ENCODE peak calls at places on chromosomes 7 and 10, in nine cellular contexts. P, T, W, Y, D, K, A, O and I are unnamed samples.

GRCh38 chr10:129728905-129729540 is 235.1 kb downstream of the EBF3 start:
- DNase-seq in Y (no peak), T (no peak), W (no peak), P (no peak), O (no peak), K (no peak), A (no peak), D (no peak), I (no peak)

GRCh38 chr7:6197801-6198551 is 74.4 kb downstream of the CYTH3 start:
- DNase-seq in P (no peak), Y (no peak), T (no peak), A (no peak), K (no peak), W (no peak), O (no peak), D (no peak), I (no peak)

GRCh38 chr10:19956633-19957032 is 140.4 kb downstream of the PLXDC2 start:
- DNase-seq in K (no peak), D (no peak), A (no peak), W (no peak), O (no peak), P (no peak), T (no peak), Y (no peak), I (no peak)

GRCh38 chr10:123995461-123996131 is 97.8 kb downstream of the CHST15 start:
- DNase-seq in Y (peak), W (peak), K (peak), P (peak), A (peak), O (peak), D (peak), T (peak), I (peak)

GRCh38 chr7:70156052-70156451 is 557.8 kb downstream of the AUTS2 start:
- DNase-seq in D (no peak), Y (no peak), O (no peak), A (no peak), T (no peak), W (no peak), P (no peak), K (no peak), I (no peak)

GRCh38 chr10:23341004-23341403 is 3.6 kb downstream of the C10orf67 start:
- DNase-seq in K (no peak), P (no peak), O (no peak), D (no peak), A (peak), W (no peak), Y (no peak), T (no peak), I (no peak)

GRCh38 chr10:5587151-5588079 is 62.7 kb downstream of the CALML3 start:
- DNase-seq in K (no peak), A (no peak), Y (peak), T (no peak), D (peak), P (peak), O (no peak), W (no peak), I (no peak)

GRCh38 chr7:91911121-91911520 is 29.5 kb upstream of the AKAP9 start:
- DNase-seq in P (no peak), A (no peak), Y (no peak), D (no peak), K (no peak), T (no peak), W (no peak), O (no peak), I (no peak)

GRCh38 chr10:133356953-133357292 is 896 bp downstream of the FUOM start:
- DNase-seq in Y (no peak), O (no peak), A (no peak), W (no peak), K (no peak), D (no peak), P (no peak), T (no peak), I (no peak)

GRCh38 chr10:16828114-16828568 is 10.9 kb upstream of the RSU1 start:
- DNase-seq in O (no peak), T (peak), D (no peak), A (peak), K (peak), W (peak), P (no peak), Y (no peak), I (peak)

GRCh38 chr10:75922435-75922834 is 491.0 kb downstream of the LRMDA start:
- DNase-seq in Y (no peak), O (no peak), K (no peak), T (no peak), P (no peak), A (peak), W (no peak), D (no peak), I (no peak)

GRCh38 chr10:78742730-78743615 is 325.8 kb upstream of the ZMIZ1 start:
- DNase-seq in W (no peak), O (peak), K (no peak), T (no peak), A (no peak), D (no peak), P (peak), Y (no peak), I (no peak)

GRCh38 chr10:18216482-18216881 is 76.3 kb downstream of the CACNB2 start:
- DNase-seq in P (no peak), O (no peak), W (no peak), A (peak), D (no peak), Y (no peak), K (peak), T (no peak), I (peak)

GRCh38 chr7:28178537-28178936 is 2.1 kb downstream of the JAZF1 start:
- DNase-seq in P (no peak), W (no peak), O (no peak), K (no peak), A (no peak), T (no peak), D (no peak), Y (no peak), I (peak)

GRCh38 chr10:88110355-88110754 is 246.9 kb downstream of the PTEN start:
- DNase-seq in W (no peak), D (no peak), Y (no peak), K (peak), P (no peak), A (peak), O (no peak), T (no peak), I (peak)

GRCh38 chr7:130867581-130868136 is 133.7 kb upstream of the KLF14 start:
- DNase-seq in K (no peak), W (no peak), P (no peak), A (no peak), T (no peak), O (no peak), D (no peak), Y (no peak), I (no peak)

GRCh38 chr7:141563956-141564623 is 12.9 kb downstream of the AGK start:
- DNase-seq in Y (no peak), O (peak), W (no peak), P (no peak), K (no peak), T (peak), A (no peak), D (no peak), I (peak)

GRCh38 chr10:89280501-89280900 is 21.3 kb upstream of the IFIT2 start:
- DNase-seq in W (no peak), K (no peak), O (no peak), P (no peak), A (no peak), T (no peak), Y (no peak), D (no peak), I (no peak)

GRCh38 chr7:127207806-127208205 is 44.9 kb downstream of the GRM8 start:
- DNase-seq in T (no peak), K (no peak), D (no peak), O (no peak), W (no peak), A (no peak), Y (no peak), P (no peak), I (no peak)

DNA sequence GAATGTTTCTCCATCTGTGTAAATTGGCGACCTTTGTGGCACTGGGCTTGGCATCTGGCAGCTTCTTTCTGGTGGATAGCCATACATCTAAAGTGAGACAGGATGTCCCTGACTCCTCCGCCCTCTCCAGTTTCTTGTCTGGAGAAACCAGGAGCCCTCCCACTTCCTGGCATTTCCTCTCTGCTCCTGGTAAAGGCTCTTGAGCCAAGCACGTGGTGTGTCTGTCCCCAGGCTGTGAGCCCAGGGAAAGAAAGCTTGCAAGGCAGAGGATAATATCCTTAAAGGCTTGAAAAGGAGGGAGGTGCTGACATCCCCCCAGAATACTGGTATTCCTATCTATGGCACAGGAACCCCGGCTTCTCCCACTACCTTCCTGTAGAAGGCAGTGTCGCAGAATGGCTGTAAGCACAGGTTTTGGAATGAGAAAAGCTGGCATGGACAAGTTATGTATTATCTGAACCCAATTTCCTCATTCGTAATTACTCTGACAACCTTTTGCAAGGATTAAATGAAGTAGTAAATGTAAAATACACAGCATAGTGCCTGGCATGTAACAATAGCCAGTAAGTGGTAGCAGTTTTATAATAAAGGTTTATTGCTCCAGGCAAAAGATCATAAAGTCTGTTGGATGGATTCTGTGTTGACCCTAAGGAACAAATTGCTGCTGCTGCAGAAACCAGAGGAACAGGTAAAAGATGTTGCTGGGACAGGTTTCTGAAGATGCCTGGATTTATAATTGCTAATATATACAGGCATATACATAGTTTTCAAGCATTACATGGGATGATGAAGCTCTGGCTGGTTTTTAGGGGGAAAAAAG is 11.8 kb upstream of the ACSL5 start:
- DNase-seq in K (peak), A (peak), D (peak), Y (peak), O (no peak), P (no peak), W (no peak), T (no peak), I (no peak)
- TF ChIP-seq CTCF in K (no peak), A (no peak), D (no peak), Y (no peak), O (no peak), P (peak), W (no peak), T (no peak), I (no peak)

DNA sequence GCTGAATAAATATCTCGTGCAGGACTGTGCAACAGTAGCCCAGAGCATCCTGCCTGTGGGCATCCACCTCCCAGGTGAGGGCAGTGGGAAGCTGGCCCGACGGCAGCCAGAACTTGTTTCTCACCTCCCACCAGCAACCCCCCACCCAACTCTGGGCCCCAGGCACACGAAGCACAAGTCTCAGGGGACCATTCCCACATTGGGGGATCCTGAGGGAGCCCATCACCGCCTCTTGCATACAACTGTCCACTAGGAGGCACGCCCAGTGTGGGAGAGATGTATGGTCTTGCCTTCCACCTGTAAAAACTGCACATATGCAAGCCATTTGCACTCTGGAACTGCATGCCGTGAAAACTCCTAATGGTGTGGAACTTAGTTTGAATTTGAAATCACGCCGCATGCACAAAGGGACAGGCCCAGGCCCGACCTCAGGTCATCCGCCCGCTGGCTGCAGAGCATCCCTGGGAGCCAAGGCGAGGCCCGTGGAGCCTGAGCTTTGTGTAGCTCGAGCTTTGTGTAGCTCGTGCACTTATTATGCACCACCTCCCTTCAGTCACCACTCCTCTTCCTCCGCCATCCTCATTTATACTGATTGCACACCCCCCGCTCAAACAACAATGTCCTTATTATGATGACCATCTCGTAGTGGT is 147.9 kb downstream of the ADCY1 start:
- DNase-seq in O (no peak), K (no peak), Y (no peak), A (no peak), T (no peak), D (no peak), P (peak), W (no peak), I (no peak)
- TF ChIP-seq CTCF in O (no peak), K (no peak), Y (no peak), A (no peak), T (no peak), D (no peak), P (peak), W (no peak), I (no peak)

GRCh38 chr7:82740246-82740848 is 296.8 kb upstream of the CACNA2D1 start:
- DNase-seq in D (no peak), T (peak), W (no peak), P (no peak), Y (no peak), O (no peak), A (peak), K (peak), I (peak)
- TF ChIP-seq CTCF in D (peak), T (peak), W (peak), P (peak), Y (peak), O (no peak), A (peak), K (peak), I (peak)

GRCh38 chr7:44158873-44159631 is 17.9 kb upstream of the MYL7 start:
- DNase-seq in P (no peak), A (no peak), Y (no peak), T (no peak), D (no peak), K (no peak), W (no peak), O (no peak), I (no peak)

GRCh38 chr7:44156453-44157010 is 15.4 kb upstream of the MYL7 start:
- DNase-seq in A (no peak), K (no peak), Y (no peak), W (no peak), D (no peak), T (no peak), O (no peak), P (no peak), I (no peak)

GRCh38 chr7:44155191-44156185 is 14.4 kb upstream of the MYL7 start:
- DNase-seq in Y (no peak), K (no peak), O (no peak), D (no peak), T (no peak), P (no peak), A (no peak), W (no peak), I (no peak)

GRCh38 chr7:44158060-44158872 is 17.1 kb upstream of the MYL7 start:
- DNase-seq in Y (no peak), D (no peak), K (no peak), A (no peak), T (no peak), W (no peak), O (no peak), P (no peak), I (no peak)

GRCh38 chr7:44157116-44158059 is 16.3 kb upstream of the MYL7 start:
- DNase-seq in P (no peak), D (no peak), O (no peak), A (no peak), T (no peak), W (no peak), K (no peak), Y (no peak), I (no peak)
- TF ChIP-seq CTCF in P (no peak), D (no peak), O (no peak), A (no peak), T (no peak), W (no peak), K (no peak), Y (no peak), I (no peak)

DNA sequence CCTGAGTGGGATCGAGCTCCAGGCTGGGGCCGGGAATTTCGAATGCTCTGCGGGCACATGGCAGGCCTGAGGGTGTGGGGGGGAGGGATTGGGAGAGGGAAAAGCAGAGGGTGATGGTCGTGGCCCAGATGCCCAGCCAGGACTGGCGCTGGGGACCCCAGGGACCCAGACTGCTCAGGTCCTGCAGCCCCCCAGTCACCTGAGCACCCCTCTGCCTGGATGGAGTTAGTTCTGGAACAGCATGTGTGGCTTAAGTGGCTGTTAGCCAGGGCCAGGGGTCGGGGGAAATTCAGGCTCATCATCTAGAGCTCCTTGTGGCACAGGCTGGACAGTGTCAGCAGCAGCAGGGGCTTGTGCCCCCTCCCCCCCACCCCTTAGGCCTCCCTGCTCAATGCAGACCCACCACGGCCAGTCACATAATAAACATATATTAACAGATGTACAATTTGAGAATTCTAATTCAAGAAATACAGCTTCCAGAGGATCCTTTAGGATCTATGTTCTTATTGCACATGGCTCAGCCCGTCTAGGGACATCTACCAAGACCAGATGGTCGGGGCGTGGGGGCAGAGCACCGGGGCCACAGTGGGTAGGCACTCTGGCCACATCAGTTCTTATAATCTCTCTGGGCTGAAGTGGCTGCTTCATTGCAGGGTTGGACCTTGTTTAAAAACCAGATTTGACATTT is 22.2 kb downstream of the DNAJB12 start:
- DNase-seq in K (no peak), W (no peak), Y (no peak), D (no peak), O (no peak), T (no peak), P (no peak), A (no peak), I (no peak)
- TF ChIP-seq CTCF in K (no peak), W (no peak), Y (no peak), D (no peak), O (no peak), T (no peak), P (no peak), A (no peak), I (no peak)

GRCh38 chr10:71747039-71747807 is 26.1 kb downstream of the VSIR start:
- DNase-seq in K (no peak), Y (no peak), D (no peak), O (no peak), P (no peak), W (no peak), T (no peak), A (no peak), I (no peak)

GRCh38 chr10:71744897-71745658 is 25.5 kb upstream of the C10orf105 start:
- DNase-seq in K (no peak), T (no peak), D (no peak), P (no peak), W (no peak), A (no peak), O (peak), Y (no peak), I (no peak)

GRCh38 chr10:71747808-71748523 is 25.4 kb downstream of the VSIR start:
- DNase-seq in T (no peak), A (no peak), D (peak), K (no peak), Y (no peak), W (peak), O (no peak), P (no peak), I (peak)

GRCh38 chr10:71745659-71746250 is 26.2 kb upstream of the C10orf105 start:
- DNase-seq in O (no peak), T (no peak), K (no peak), Y (no peak), W (no peak), P (no peak), A (no peak), D (no peak), I (no peak)

DNA sequence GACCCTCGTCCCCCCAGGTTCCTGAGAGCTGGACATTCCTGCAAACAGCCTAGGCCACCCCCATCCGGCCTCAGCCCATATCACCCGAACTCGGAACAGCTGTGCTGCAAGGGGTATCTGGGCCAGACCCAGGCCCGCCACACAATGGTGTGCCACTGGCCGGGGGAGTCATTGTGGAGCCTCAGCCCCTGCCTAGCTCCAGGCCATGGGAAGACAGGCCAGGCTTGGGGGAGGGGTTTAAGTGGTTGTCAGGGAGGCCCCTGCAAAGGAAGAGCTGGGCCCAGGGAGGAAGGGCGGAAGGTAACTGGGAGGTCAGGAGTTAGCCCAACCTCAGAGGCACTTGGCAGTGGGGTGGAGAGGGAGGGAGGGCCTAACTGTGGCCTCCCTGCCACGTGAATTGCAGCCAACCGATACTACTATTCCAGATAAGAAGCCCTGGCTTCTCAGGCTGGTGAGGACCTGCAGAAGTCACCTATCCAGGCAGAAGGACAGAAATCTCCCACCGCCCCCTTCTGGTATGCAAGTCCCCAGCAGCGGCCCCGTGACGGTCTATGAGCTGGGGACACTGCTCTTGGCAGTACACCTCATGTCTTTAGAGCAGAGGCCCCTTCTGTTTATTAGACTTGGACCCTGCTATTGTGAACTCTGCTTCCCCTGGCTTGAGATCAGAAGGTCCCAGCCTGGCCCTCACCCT is 26.8 kb downstream of the VSIR start:
- DNase-seq in Y (peak), D (peak), A (no peak), O (peak), K (no peak), W (no peak), T (no peak), P (no peak), I (no peak)
- TF ChIP-seq CTCF in Y (peak), D (peak), A (no peak), O (no peak), K (no peak), W (no peak), T (no peak), P (no peak), I (no peak)

DNA sequence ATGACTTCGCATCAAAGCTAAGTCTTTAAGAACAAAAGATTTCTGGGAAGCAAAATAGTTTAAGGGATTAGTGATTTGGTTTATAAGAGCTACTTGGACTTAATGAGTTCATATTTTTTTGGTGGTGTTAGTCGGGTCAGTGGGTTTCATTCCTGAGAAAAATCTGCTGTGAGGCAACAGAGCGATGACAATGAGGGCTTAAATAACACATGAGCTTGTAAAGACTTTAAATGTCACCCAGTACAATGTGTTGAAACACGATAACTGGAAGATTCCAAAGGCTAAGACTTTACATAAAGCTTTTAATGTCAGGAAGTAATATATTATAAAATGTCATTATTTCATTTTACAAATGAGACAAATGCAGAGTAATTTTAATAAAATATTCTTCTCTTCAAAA is 178.8 kb downstream of the ARL4A start:
- DNase-seq in T (no peak), O (no peak), P (no peak), Y (no peak), W (no peak), A (no peak), D (no peak), K (no peak), I (no peak)
- TF ChIP-seq CTCF in T (no peak), O (no peak), P (no peak), Y (no peak), W (no peak), A (no peak), D (no peak), K (no peak), I (no peak)